ENCODE peak calls at places on chromosomes 5 and 9, in four cellular contexts. One of them, this sample, is unnamed.

GRCh38 chr5:78627766-78628165 is 20.8 kb downstream of the LHFPL2 start:
- DNase-seq in endothelial cell: no peak
- DNase-seq in SW 1271: no peak
- DNase-seq in HFF-Myc: no peak
- DNase-seq in this sample: no peak

GRCh38 chr5:169054506-169054905 is 246.4 kb downstream of the SLIT3 start:
- DNase-seq in endothelial cell: no peak
- DNase-seq in HFF-Myc: no peak
- DNase-seq in SW 1271: no peak
- DNase-seq in this sample: no peak

GRCh38 chr9:87675466-87675865 is 50.5 kb upstream of the CTSL start:
- DNase-seq in endothelial cell: no peak
- DNase-seq in SW 1271: no peak
- DNase-seq in HFF-Myc: no peak
- DNase-seq in this sample: no peak

GRCh38 chr9:96331236-96331947 is 29.4 kb upstream of the HSD17B3 start:
- DNase-seq in endothelial cell: no peak
- DNase-seq in HFF-Myc: no peak
- DNase-seq in SW 1271: peak
- DNase-seq in this sample: no peak

GRCh38 chr9:104987743-104988142 is 59.8 kb upstream of the ABCA1 start:
- DNase-seq in HFF-Myc: no peak
- DNase-seq in endothelial cell: no peak
- DNase-seq in SW 1271: no peak
- DNase-seq in this sample: no peak

GRCh38 chr9:124465736-124466135 is 15.5 kb downstream of the ADGRD2 start:
- DNase-seq in endothelial cell: no peak
- DNase-seq in SW 1271: no peak
- DNase-seq in HFF-Myc: no peak
- DNase-seq in this sample: no peak

GRCh38 chr9:98551511-98552286 is 157.0 kb downstream of the GABBR2 start:
- DNase-seq in HFF-Myc: no peak
- DNase-seq in endothelial cell: no peak
- DNase-seq in SW 1271: no peak
- DNase-seq in this sample: no peak

GRCh38 chr9:85534340-85534739 is 207.4 kb downstream of the AGTPBP1 start:
- DNase-seq in endothelial cell: no peak
- DNase-seq in SW 1271: no peak
- DNase-seq in HFF-Myc: no peak
- DNase-seq in this sample: no peak

GRCh38 chr5:73330613-73331012 is 118.0 kb downstream of the FOXD1 start:
- DNase-seq in HFF-Myc: no peak
- DNase-seq in SW 1271: no peak
- DNase-seq in endothelial cell: no peak
- DNase-seq in this sample: no peak

GRCh38 chr9:133569891-133570651 is 35.6 kb downstream of the ADAMTSL2 start:
- DNase-seq in HFF-Myc: no peak
- DNase-seq in endothelial cell: no peak
- DNase-seq in SW 1271: no peak
- DNase-seq in this sample: no peak

GRCh38 chr9:35682083-35682482 is 7.6 kb downstream of the TPM2 start:
- DNase-seq in endothelial cell: no peak
- DNase-seq in HFF-Myc: no peak
- DNase-seq in SW 1271: no peak
- DNase-seq in this sample: no peak

GRCh38 chr9:109794361-109795012 is 14.5 kb downstream of the PALM2AKAP2 start:
- DNase-seq in HFF-Myc: no peak
- DNase-seq in SW 1271: no peak
- DNase-seq in endothelial cell: no peak
- DNase-seq in this sample: no peak

GRCh38 chr5:158701406-158702177 is 398.1 kb downstream of the EBF1 start:
- DNase-seq in endothelial cell: no peak
- DNase-seq in SW 1271: peak
- DNase-seq in HFF-Myc: no peak
- DNase-seq in this sample: no peak

GRCh38 chr5:9621379-9621903 is 8.7 kb downstream of the TAS2R1 start:
- DNase-seq in HFF-Myc: no peak
- DNase-seq in endothelial cell: no peak
- DNase-seq in SW 1271: no peak
- DNase-seq in this sample: no peak

GRCh38 chr5:74056102-74056788 is 430.2 kb downstream of the ARHGEF28 start:
- DNase-seq in endothelial cell: no peak
- DNase-seq in SW 1271: no peak
- DNase-seq in HFF-Myc: no peak
- DNase-seq in this sample: no peak

GRCh38 chr9:8826281-8826680 is 1026.7 kb upstream of the DMAC1 start:
- DNase-seq in endothelial cell: no peak
- DNase-seq in SW 1271: no peak
- DNase-seq in HFF-Myc: no peak
- DNase-seq in this sample: no peak

GRCh38 chr9:13213337-13213736 is 66.2 kb downstream of the MPDZ start:
- DNase-seq in SW 1271: peak
- DNase-seq in HFF-Myc: peak
- DNase-seq in endothelial cell: no peak
- DNase-seq in this sample: no peak

GRCh38 chr9:92406506-92406905 is 2.1 kb upstream of the OGN start:
- DNase-seq in SW 1271: no peak
- DNase-seq in HFF-Myc: no peak
- DNase-seq in endothelial cell: no peak
- DNase-seq in this sample: no peak

GRCh38 chr9:82538634-82539033 is 524.3 kb downstream of the RASEF start:
- DNase-seq in SW 1271: no peak
- DNase-seq in HFF-Myc: no peak
- DNase-seq in endothelial cell: no peak
- DNase-seq in this sample: no peak

GRCh38 chr5:169050146-169050571 is 250.8 kb downstream of the SLIT3 start:
- DNase-seq in endothelial cell: no peak
- DNase-seq in SW 1271: no peak
- DNase-seq in HFF-Myc: no peak
- DNase-seq in this sample: no peak

GRCh38 chr9:102113191-102113590 is 374.7 kb upstream of the GRIN3A start:
- DNase-seq in endothelial cell: no peak
- DNase-seq in HFF-Myc: no peak
- DNase-seq in SW 1271: no peak
- DNase-seq in this sample: no peak

GRCh38 chr9:129343119-129343696 is 165.1 kb upstream of the IER5L start:
- DNase-seq in HFF-Myc: no peak
- DNase-seq in SW 1271: no peak
- DNase-seq in endothelial cell: no peak
- DNase-seq in this sample: no peak

GRCh38 chr9:2047144-2047671 is 32.1 kb downstream of the SMARCA2 start:
- DNase-seq in HFF-Myc: no peak
- DNase-seq in endothelial cell: no peak
- DNase-seq in SW 1271: no peak
- DNase-seq in this sample: no peak

GRCh38 chr5:141598389-141599360 is 20.1 kb downstream of the DIAPH1 start:
- DNase-seq in HFF-Myc: no peak
- DNase-seq in SW 1271: no peak
- DNase-seq in endothelial cell: no peak
- DNase-seq in this sample: no peak

GRCh38 chr5:177434437-177434836 is 8.0 kb downstream of the GRK6 start:
- DNase-seq in SW 1271: no peak
- DNase-seq in endothelial cell: no peak
- DNase-seq in HFF-Myc: no peak
- DNase-seq in this sample: no peak

GRCh38 chr5:148974638-148975330 is 88.1 kb downstream of the SH3TC2 start:
- DNase-seq in HFF-Myc: no peak
- DNase-seq in endothelial cell: no peak
- DNase-seq in SW 1271: peak
- DNase-seq in this sample: no peak

GRCh38 chr5:74412064-74412463 is 228.5 kb downstream of the ENC1 start:
- DNase-seq in HFF-Myc: no peak
- DNase-seq in endothelial cell: no peak
- DNase-seq in SW 1271: no peak
- DNase-seq in this sample: no peak

GRCh38 chr5:131303537-131303936 is 39.7 kb downstream of the CDC42SE2 start:
- DNase-seq in endothelial cell: no peak
- DNase-seq in SW 1271: no peak
- DNase-seq in HFF-Myc: no peak
- DNase-seq in this sample: no peak

GRCh38 chr9:684950-685340 is 156.6 kb upstream of the DMRT1 start:
- DNase-seq in SW 1271: no peak
- DNase-seq in endothelial cell: no peak
- DNase-seq in HFF-Myc: peak
- DNase-seq in this sample: no peak

GRCh38 chr5:1415626-1416360 is 29.4 kb downstream of the SLC6A3 start:
- DNase-seq in SW 1271: no peak
- DNase-seq in HFF-Myc: no peak
- DNase-seq in endothelial cell: no peak
- DNase-seq in this sample: no peak

GRCh38 chr5:134005415-134006118 is 792 bp upstream of the VDAC1 start:
- DNase-seq in SW 1271: no peak
- DNase-seq in HFF-Myc: no peak
- DNase-seq in endothelial cell: no peak
- DNase-seq in this sample: peak

GRCh38 chr5:174810796-174811195 is 86.4 kb downstream of the MSX2 start:
- DNase-seq in endothelial cell: no peak
- DNase-seq in SW 1271: no peak
- DNase-seq in HFF-Myc: no peak
- DNase-seq in this sample: no peak

GRCh38 chr5:147538232-147538631 is 28.4 kb upstream of the DPYSL3 start:
- DNase-seq in SW 1271: no peak
- DNase-seq in HFF-Myc: no peak
- DNase-seq in endothelial cell: no peak
- DNase-seq in this sample: no peak

This sample was measured in ovary.